ENCODE peak calls at places on chromosomes 16 and 17, in six cellular contexts. One of them, this sample, is unnamed.

GRCh38 chr17:32298721-32299578 is 33.3 kb downstream of the RHBDL3 start:
- DNase-seq in amygdala: no peak
- DNase-seq in activated naive CD4-positive, alpha-beta T cell: no peak
- DNase-seq in iPS-NIHi11: peak
- DNase-seq in adipocyte: no peak
- DNase-seq in anterior cingulate cortex: no peak
- DNase-seq in this sample: no peak

GRCh38 chr17:2040942-2041560 is 771 bp upstream of the OVCA2 start:
- DNase-seq in adipocyte: no peak
- DNase-seq in amygdala: no peak
- DNase-seq in anterior cingulate cortex: no peak
- DNase-seq in activated naive CD4-positive, alpha-beta T cell: no peak
- DNase-seq in iPS-NIHi11: no peak
- DNase-seq in this sample: no peak

GRCh38 chr17:13410874-13411273 is 190.9 kb downstream of the HS3ST3A1 start:
- DNase-seq in iPS-NIHi11: no peak
- DNase-seq in adipocyte: peak
- DNase-seq in anterior cingulate cortex: no peak
- DNase-seq in activated naive CD4-positive, alpha-beta T cell: no peak
- DNase-seq in amygdala: no peak
- DNase-seq in this sample: peak

GRCh38 chr17:28501421-28502284 is 4.5 kb upstream of the FOXN1 start:
- DNase-seq in anterior cingulate cortex: no peak
- DNase-seq in amygdala: no peak
- DNase-seq in iPS-NIHi11: no peak
- DNase-seq in activated naive CD4-positive, alpha-beta T cell: no peak
- DNase-seq in adipocyte: no peak
- DNase-seq in this sample: no peak

GRCh38 chr16:66168777-66169176 is 197.7 kb upstream of the CDH5 start:
- DNase-seq in anterior cingulate cortex: no peak
- DNase-seq in amygdala: no peak
- DNase-seq in iPS-NIHi11: no peak
- DNase-seq in activated naive CD4-positive, alpha-beta T cell: no peak
- DNase-seq in adipocyte: no peak
- DNase-seq in this sample: no peak

GRCh38 chr16:12398029-12398735 is 405.5 kb downstream of the CPPED1 start:
- DNase-seq in activated naive CD4-positive, alpha-beta T cell: no peak
- DNase-seq in amygdala: no peak
- DNase-seq in anterior cingulate cortex: no peak
- DNase-seq in iPS-NIHi11: no peak
- DNase-seq in adipocyte: no peak
- DNase-seq in this sample: no peak

GRCh38 chr17:67215991-67216421 is 29.0 kb downstream of the HELZ start:
- DNase-seq in adipocyte: no peak
- DNase-seq in activated naive CD4-positive, alpha-beta T cell: no peak
- DNase-seq in anterior cingulate cortex: no peak
- DNase-seq in iPS-NIHi11: no peak
- DNase-seq in amygdala: no peak
- DNase-seq in this sample: no peak

GRCh38 chr16:12271006-12271405 is 294.5 kb downstream of the SNX29 start:
- DNase-seq in amygdala: no peak
- DNase-seq in iPS-NIHi11: peak
- DNase-seq in anterior cingulate cortex: no peak
- DNase-seq in adipocyte: peak
- DNase-seq in activated naive CD4-positive, alpha-beta T cell: no peak
- DNase-seq in this sample: peak

GRCh38 chr16:29811170-29811895 is 660 bp upstream of the PRRT2 start:
- DNase-seq in amygdala: peak
- DNase-seq in anterior cingulate cortex: peak
- DNase-seq in iPS-NIHi11: peak
- DNase-seq in activated naive CD4-positive, alpha-beta T cell: peak
- DNase-seq in adipocyte: peak
- DNase-seq in this sample: peak

GRCh38 chr17:41494524-41494923 is 4.8 kb upstream of the KRT36 start:
- DNase-seq in anterior cingulate cortex: no peak
- DNase-seq in activated naive CD4-positive, alpha-beta T cell: no peak
- DNase-seq in adipocyte: peak
- DNase-seq in iPS-NIHi11: no peak
- DNase-seq in amygdala: no peak
- DNase-seq in this sample: peak

GRCh38 chr17:40337351-40337750 is 27.2 kb downstream of the GJD3 start:
- DNase-seq in iPS-NIHi11: no peak
- DNase-seq in amygdala: no peak
- DNase-seq in activated naive CD4-positive, alpha-beta T cell: no peak
- DNase-seq in anterior cingulate cortex: no peak
- DNase-seq in adipocyte: no peak
- DNase-seq in this sample: no peak

GRCh38 chr17:61753696-61754095 is 109.6 kb downstream of the BRIP1 start:
- DNase-seq in amygdala: no peak
- DNase-seq in iPS-NIHi11: no peak
- DNase-seq in activated naive CD4-positive, alpha-beta T cell: no peak
- DNase-seq in anterior cingulate cortex: no peak
- DNase-seq in adipocyte: no peak
- DNase-seq in this sample: no peak

GRCh38 chr17:82917656-82918345 is 78.0 kb upstream of the ZNF750 start:
- DNase-seq in activated naive CD4-positive, alpha-beta T cell: peak
- DNase-seq in anterior cingulate cortex: no peak
- DNase-seq in iPS-NIHi11: peak
- DNase-seq in adipocyte: peak
- DNase-seq in amygdala: no peak
- DNase-seq in this sample: peak

GRCh38 chr17:48795444-48796162 is 21.4 kb downstream of the TTLL6 start:
- DNase-seq in anterior cingulate cortex: no peak
- DNase-seq in amygdala: no peak
- DNase-seq in iPS-NIHi11: no peak
- DNase-seq in adipocyte: peak
- DNase-seq in activated naive CD4-positive, alpha-beta T cell: no peak
- DNase-seq in this sample: peak

GRCh38 chr17:65914784-65915342 is 277.1 kb downstream of the CEP112 start:
- DNase-seq in amygdala: no peak
- DNase-seq in iPS-NIHi11: no peak
- DNase-seq in activated naive CD4-positive, alpha-beta T cell: no peak
- DNase-seq in adipocyte: no peak
- DNase-seq in anterior cingulate cortex: no peak
- DNase-seq in this sample: no peak

This sample was measured in fibroblast of the aortic adventitia.